ENCODE peak calls at places on chromosome X, in six cellular contexts. W, U, R, Q, N and D are unnamed samples.

GRCh38 chrX:25049971-25050370 is 34.2 kb upstream of the ARX start:
- DNase-seq in W (no peak), U (no peak), R (no peak), Q (no peak), N (no peak), D (no peak)

GRCh38 chrX:17405225-17405969 is 30.4 kb downstream of the NHS start:
- DNase-seq in W (peak), U (no peak), R (peak), Q (peak), N (no peak), D (peak)

GRCh38 chrX:116379854-116380253 is 56.6 kb upstream of the SLC6A14 start:
- DNase-seq in W (peak), U (no peak), R (peak), Q (no peak), N (peak), D (peak)

GRCh38 chrX:1213971-1214370 is 1.5 kb upstream of the CRLF2 start:
- DNase-seq in W (no peak), U (no peak), R (no peak), Q (no peak), N (no peak), D (no peak)

GRCh38 chrX:120200851-120201250 is 42.4 kb downstream of the RHOXF2 start:
- DNase-seq in W (no peak), U (no peak), R (no peak), Q (no peak), N (no peak), D (no peak)

GRCh38 chrX:28693101-28693500 is 105.9 kb downstream of the IL1RAPL1 start:
- DNase-seq in W (no peak), U (no peak), R (no peak), Q (no peak), N (no peak), D (peak)

GRCh38 chrX:49166914-49167739 is 4.6 kb downstream of the MAGIX start:
- DNase-seq in W (no peak), U (peak), R (peak), Q (no peak), N (peak), D (peak)

GRCh38 chrX:39381446-39381845 is 580.2 kb downstream of the MID1IP1 start:
- DNase-seq in W (no peak), U (no peak), R (no peak), Q (no peak), N (no peak), D (no peak)

GRCh38 chrX:111360839-111361238 is 51.2 kb downstream of the DCX start:
- DNase-seq in W (no peak), U (no peak), R (no peak), Q (peak), N (no peak), D (no peak)

GRCh38 chrX:136731207-136731782 is 49.4 kb downstream of the ARHGEF6 start:
- DNase-seq in W (no peak), U (no peak), R (no peak), Q (no peak), N (no peak), D (no peak)

GRCh38 chrX:88886908-88887307 is 139.9 kb downstream of the CPXCR1 start:
- DNase-seq in W (no peak), U (no peak), R (no peak), Q (no peak), N (no peak), D (no peak)

GRCh38 chrX:121245763-121246162 is 198.4 kb downstream of the GLUD2 start:
- DNase-seq in W (no peak), U (no peak), R (no peak), Q (no peak), N (no peak), D (no peak)

GRCh38 chrX:118221733-118222132 is 105.1 kb upstream of the KLHL13 start:
- DNase-seq in W (no peak), U (no peak), R (peak), Q (no peak), N (peak), D (no peak)